ENCODE peak calls at places on chromosomes 6 and 20, in four cellular contexts. One of them, this sample, is unnamed.
A peak's percentile ranks its signal among the peaks of the same experiment; 100 is the strongest.

GRCh38 chr20:53522026-53522425 is 71.6 kb downstream of the ZNF217 start:
- DNase-seq in A549: no peak
- DNase-seq in cardiac fibroblast: no peak
- DNase-seq in fibroblast of lung: no peak
- DNase-seq in this sample: no peak

GRCh38 chr6:4320860-4321259 is 185.5 kb upstream of the ECI2 start:
- DNase-seq in A549: peak; percentile 57
- DNase-seq in cardiac fibroblast: peak; percentile 92
- DNase-seq in fibroblast of lung: peak; percentile 97
- DNase-seq in this sample: no peak

GRCh38 chr6:168956884-168957730 is 296.5 kb downstream of the THBS2 start:
- DNase-seq in A549: peak; percentile 46
- DNase-seq in cardiac fibroblast: peak; percentile 88
- DNase-seq in fibroblast of lung: peak; percentile 78
- DNase-seq in this sample: peak; percentile 62

GRCh38 chr6:47034919-47035318 is 7.2 kb downstream of the ADGRF1 start:
- DNase-seq in A549: no peak
- DNase-seq in cardiac fibroblast: peak; percentile 93
- DNase-seq in fibroblast of lung: peak; percentile 100
- DNase-seq in this sample: peak; percentile 52

GRCh38 chr20:47113362-47114118 is 218.9 kb downstream of the EYA2 start:
- DNase-seq in A549: no peak
- DNase-seq in cardiac fibroblast: no peak
- DNase-seq in fibroblast of lung: peak; percentile 86
- DNase-seq in this sample: no peak

GRCh38 chr6:108263371-108263770 is 2.5 kb upstream of the SNX3 start:
- DNase-seq in A549: no peak
- DNase-seq in cardiac fibroblast: no peak
- DNase-seq in fibroblast of lung: no peak
- DNase-seq in this sample: no peak

GRCh38 chr6:160054271-160054670 is 67.3 kb upstream of the SLC22A1 start:
- DNase-seq in A549: no peak
- DNase-seq in cardiac fibroblast: no peak
- DNase-seq in fibroblast of lung: no peak
- DNase-seq in this sample: no peak

GRCh38 chr6:81995548-81996289 is 243.2 kb upstream of the TENT5A start:
- DNase-seq in A549: no peak
- DNase-seq in cardiac fibroblast: peak; percentile 30
- DNase-seq in fibroblast of lung: peak; percentile 78
- DNase-seq in this sample: no peak

GRCh38 chr6:37173573-37174195 is 3.7 kb downstream of the PIM1 start:
- DNase-seq in A549: no peak
- DNase-seq in cardiac fibroblast: peak; percentile 54
- DNase-seq in fibroblast of lung: no peak
- DNase-seq in this sample: no peak

GRCh38 chr6:163999475-164000125 is 585.1 kb downstream of the QKI start:
- DNase-seq in A549: no peak
- DNase-seq in cardiac fibroblast: no peak
- DNase-seq in fibroblast of lung: no peak
- DNase-seq in this sample: no peak

GRCh38 chr6:16273266-16273665 is 34.9 kb downstream of the GMPR start:
- DNase-seq in A549: no peak
- DNase-seq in cardiac fibroblast: peak; percentile 58
- DNase-seq in fibroblast of lung: peak; percentile 46
- DNase-seq in this sample: no peak

GRCh38 chr6:4902363-4902762 is 101.5 kb downstream of the RPP40 start:
- DNase-seq in A549: no peak
- DNase-seq in cardiac fibroblast: no peak
- DNase-seq in fibroblast of lung: no peak
- DNase-seq in this sample: no peak

GRCh38 chr6:32255212-32256153 is 31.6 kb upstream of the NOTCH4 start:
- DNase-seq in A549: peak; percentile 72
- DNase-seq in cardiac fibroblast: peak; percentile 95
- DNase-seq in fibroblast of lung: peak; percentile 92
- DNase-seq in this sample: peak; percentile 80

GRCh38 chr6:143498428-143498827 is 13.1 kb downstream of the FUCA2 start:
- DNase-seq in A549: no peak
- DNase-seq in cardiac fibroblast: no peak
- DNase-seq in fibroblast of lung: no peak
- DNase-seq in this sample: no peak

GRCh38 chr6:104623052-104623690 is 236.5 kb downstream of the HACE1 start:
- DNase-seq in A549: peak; percentile 2
- DNase-seq in cardiac fibroblast: no peak
- DNase-seq in fibroblast of lung: no peak
- DNase-seq in this sample: no peak

GRCh38 chr6:109455161-109455501 is 441 bp downstream of the MICAL1 start:
- DNase-seq in A549: no peak
- DNase-seq in cardiac fibroblast: no peak
- DNase-seq in fibroblast of lung: no peak
- DNase-seq in this sample: no peak

GRCh38 chr20:58179083-58179431 is 49.4 kb downstream of the ANKRD60 start:
- DNase-seq in A549: no peak
- DNase-seq in cardiac fibroblast: no peak
- DNase-seq in fibroblast of lung: no peak
- DNase-seq in this sample: no peak

GRCh38 chr20:58175425-58175824 is 53.0 kb downstream of the ANKRD60 start:
- DNase-seq in A549: no peak
- DNase-seq in cardiac fibroblast: no peak
- DNase-seq in fibroblast of lung: no peak
- DNase-seq in this sample: no peak

GRCh38 chr20:58179432-58180099 is 48.9 kb downstream of the ANKRD60 start:
- DNase-seq in A549: peak; percentile 48
- DNase-seq in cardiac fibroblast: peak; percentile 33
- DNase-seq in fibroblast of lung: peak; percentile 11
- DNase-seq in this sample: peak; percentile 87

GRCh38 chr20:58175836-58176235 is 52.6 kb downstream of the ANKRD60 start:
- DNase-seq in A549: no peak
- DNase-seq in cardiac fibroblast: no peak
- DNase-seq in fibroblast of lung: no peak
- DNase-seq in this sample: no peak

DNA sequence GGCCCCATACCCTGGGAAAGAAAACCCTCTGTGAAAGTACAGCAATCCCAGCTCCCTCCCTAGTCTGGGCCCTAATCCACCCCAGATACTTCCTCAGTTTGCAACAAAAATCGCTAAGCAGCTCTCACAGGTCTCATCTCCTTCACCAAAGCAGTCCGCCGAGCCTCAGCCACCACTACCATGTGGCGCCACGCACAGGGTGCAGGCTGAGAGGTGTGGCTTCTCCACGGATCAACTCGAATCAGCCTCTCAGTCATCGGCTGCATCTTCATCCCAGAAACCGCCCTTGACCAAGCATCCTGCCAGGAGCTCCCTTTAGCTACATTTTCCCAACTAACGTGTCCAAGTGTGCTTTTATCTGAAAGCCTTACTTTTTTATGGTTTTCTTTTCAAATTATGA is 50.7 kb downstream of the ANKRD60 start:
- DNase-seq in A549: no peak
- DNase-seq in cardiac fibroblast: no peak
- DNase-seq in fibroblast of lung: no peak
- DNase-seq in this sample: no peak
- TF ChIP-seq CTCF in A549: no peak
- TF ChIP-seq CTCF in cardiac fibroblast: no peak
- TF ChIP-seq CTCF in fibroblast of lung: no peak
- TF ChIP-seq CTCF in this sample: no peak

GRCh38 chr20:6959900-6960312 is 192.4 kb downstream of the BMP2 start:
- DNase-seq in A549: no peak
- DNase-seq in cardiac fibroblast: no peak
- DNase-seq in fibroblast of lung: no peak
- DNase-seq in this sample: no peak

GRCh38 chr20:6954219-6954618 is 186.7 kb downstream of the BMP2 start:
- DNase-seq in A549: no peak
- DNase-seq in cardiac fibroblast: no peak
- DNase-seq in fibroblast of lung: no peak
- DNase-seq in this sample: no peak

GRCh38 chr20:6953611-6954010 is 186.1 kb downstream of the BMP2 start:
- DNase-seq in A549: no peak
- DNase-seq in cardiac fibroblast: no peak
- DNase-seq in fibroblast of lung: no peak
- DNase-seq in this sample: no peak

GRCh38 chr20:6956574-6956973 is 189.1 kb downstream of the BMP2 start:
- DNase-seq in A549: no peak
- DNase-seq in cardiac fibroblast: no peak
- DNase-seq in fibroblast of lung: peak; percentile 69
- DNase-seq in this sample: no peak

GRCh38 chr20:6956056-6956455 is 188.6 kb downstream of the BMP2 start:
- DNase-seq in A549: no peak
- DNase-seq in cardiac fibroblast: no peak
- DNase-seq in fibroblast of lung: no peak
- DNase-seq in this sample: no peak
- TF ChIP-seq CTCF in A549: no peak
- TF ChIP-seq CTCF in cardiac fibroblast: no peak
- TF ChIP-seq CTCF in fibroblast of lung: no peak
- TF ChIP-seq CTCF in this sample: no peak

GRCh38 chr6:125304970-125305369 is 3.2 kb upstream of the HDDC2 start:
- DNase-seq in A549: no peak
- DNase-seq in cardiac fibroblast: no peak
- DNase-seq in fibroblast of lung: no peak
- DNase-seq in this sample: no peak
- TF ChIP-seq CTCF in A549: no peak
- TF ChIP-seq CTCF in cardiac fibroblast: no peak
- TF ChIP-seq CTCF in fibroblast of lung: no peak
- TF ChIP-seq CTCF in this sample: no peak

DNA sequence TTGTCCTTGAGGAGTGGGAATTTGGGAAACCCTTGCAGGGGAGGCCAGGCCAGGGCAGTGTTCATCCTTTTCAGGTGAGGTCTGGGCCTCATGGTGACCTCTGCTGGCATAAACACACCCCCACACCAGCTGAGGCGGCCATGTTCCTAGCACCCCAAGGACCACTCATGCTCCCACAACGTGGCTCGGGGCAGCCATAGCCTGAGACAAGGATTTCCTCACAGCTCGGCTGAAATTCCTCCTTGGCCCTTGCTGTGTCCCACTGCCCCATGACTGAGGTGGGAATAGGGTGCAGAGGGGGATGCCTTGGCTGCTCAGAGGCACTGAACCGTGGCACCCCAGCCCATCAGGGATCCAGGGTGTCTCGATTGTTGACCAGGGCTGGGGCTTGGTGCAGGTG is 27.3 kb upstream of the SPDEF start:
- DNase-seq in A549: no peak
- DNase-seq in cardiac fibroblast: no peak
- DNase-seq in fibroblast of lung: no peak
- DNase-seq in this sample: no peak
- TF ChIP-seq CTCF in A549: peak; percentile 29
- TF ChIP-seq CTCF in cardiac fibroblast: peak; percentile 27
- TF ChIP-seq CTCF in fibroblast of lung: no peak
- TF ChIP-seq CTCF in this sample: no peak

DNA sequence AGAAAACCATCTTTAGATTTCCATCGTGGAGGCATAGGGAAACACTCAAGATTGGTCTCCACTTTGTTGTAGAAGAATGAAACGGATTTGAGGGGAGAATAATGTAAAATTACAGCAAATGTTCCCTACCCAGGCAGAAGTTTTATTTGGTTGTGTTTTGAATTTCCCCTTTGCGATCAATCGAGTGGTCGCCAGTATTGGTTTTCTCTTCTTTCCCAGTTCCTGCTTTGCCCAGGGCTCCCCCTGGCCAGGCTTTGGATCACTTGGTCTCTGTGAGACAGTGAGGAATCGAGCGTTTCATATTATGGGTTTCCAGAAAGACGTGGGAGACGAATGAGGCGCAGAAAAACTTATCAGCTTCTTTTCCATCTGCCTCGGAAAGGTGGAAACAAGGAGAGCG is 7.3 kb upstream of the TBX18 start:
- DNase-seq in A549: no peak
- DNase-seq in cardiac fibroblast: peak; percentile 65
- DNase-seq in fibroblast of lung: no peak
- DNase-seq in this sample: no peak
- TF ChIP-seq CTCF in A549: no peak
- TF ChIP-seq CTCF in cardiac fibroblast: no peak
- TF ChIP-seq CTCF in fibroblast of lung: no peak
- TF ChIP-seq CTCF in this sample: no peak

DNA sequence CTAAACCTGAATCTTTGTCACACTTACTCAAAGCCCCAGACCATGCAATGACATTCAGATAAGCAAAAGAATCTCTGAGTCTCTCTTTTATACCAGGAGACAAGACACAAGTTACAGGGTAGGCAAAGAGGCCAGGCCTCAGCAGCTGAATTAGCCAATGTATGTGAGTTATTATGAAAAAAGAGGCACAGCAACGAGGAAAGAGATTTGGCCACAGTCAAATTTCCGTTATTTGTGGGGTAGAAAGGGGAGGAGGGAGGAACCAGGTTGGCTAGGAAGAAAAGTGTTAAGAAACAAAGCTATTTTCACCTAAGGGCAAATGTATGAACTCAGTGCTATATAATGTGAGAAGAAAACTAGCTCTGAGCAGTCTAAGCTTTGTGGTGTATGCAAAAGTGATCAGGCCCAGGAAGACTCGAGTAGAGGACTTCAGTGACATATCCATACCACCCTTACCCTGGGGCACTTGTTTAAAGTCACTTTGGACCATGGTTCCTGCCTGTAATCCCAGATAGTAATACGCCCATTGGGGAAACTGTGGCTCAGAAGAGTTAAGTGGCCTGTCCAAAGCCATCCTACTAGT is 19.1 kb downstream of the IPCEF1 start:
- DNase-seq in A549: no peak
- DNase-seq in cardiac fibroblast: no peak
- DNase-seq in fibroblast of lung: no peak
- DNase-seq in this sample: no peak
- TF ChIP-seq CTCF in A549: no peak
- TF ChIP-seq CTCF in cardiac fibroblast: no peak
- TF ChIP-seq CTCF in fibroblast of lung: no peak
- TF ChIP-seq CTCF in this sample: no peak

DNA sequence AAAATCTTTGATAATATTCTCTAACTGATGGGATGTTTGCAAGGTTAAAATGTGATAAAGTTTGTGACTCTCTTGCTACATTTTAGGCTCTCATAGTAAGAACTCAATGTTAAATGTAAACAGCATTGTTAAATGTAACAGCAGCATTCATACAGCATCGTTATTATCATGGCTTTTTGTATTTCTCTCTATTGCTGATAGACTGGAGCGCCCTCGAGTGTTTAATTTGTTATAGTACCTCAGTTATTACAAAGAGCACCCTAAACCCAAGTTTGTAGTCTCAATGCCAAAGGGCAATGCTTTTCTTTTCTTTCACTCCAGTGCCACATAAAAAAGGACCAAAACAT is 14.9 kb upstream of the TTPAL start:
- DNase-seq in A549: peak; percentile 49
- DNase-seq in cardiac fibroblast: peak; percentile 63
- DNase-seq in fibroblast of lung: peak; percentile 16
- DNase-seq in this sample: no peak
- TF ChIP-seq CTCF in A549: peak; percentile 81
- TF ChIP-seq CTCF in cardiac fibroblast: peak; percentile 52
- TF ChIP-seq CTCF in fibroblast of lung: peak; percentile 35
- TF ChIP-seq CTCF in this sample: no peak

GRCh38 chr6:151546941-151547659 is 53.3 kb downstream of the CCDC170 start:
- DNase-seq in A549: no peak
- DNase-seq in cardiac fibroblast: no peak
- DNase-seq in fibroblast of lung: no peak
- DNase-seq in this sample: no peak
- TF ChIP-seq CTCF in A549: peak; percentile 9
- TF ChIP-seq CTCF in cardiac fibroblast: no peak
- TF ChIP-seq CTCF in fibroblast of lung: no peak
- TF ChIP-seq CTCF in this sample: no peak

GRCh38 chr6:3183071-3183470 is 25.7 kb upstream of the TUBB2A start:
- DNase-seq in A549: no peak
- DNase-seq in cardiac fibroblast: no peak
- DNase-seq in fibroblast of lung: no peak
- DNase-seq in this sample: no peak
- TF ChIP-seq CTCF in A549: no peak
- TF ChIP-seq CTCF in cardiac fibroblast: no peak
- TF ChIP-seq CTCF in fibroblast of lung: no peak
- TF ChIP-seq CTCF in this sample: no peak